ENCODE peak calls at places on chromosomes 16 and 17, in six cellular contexts. M is ovary, S is NB4, G is GM12891, L is H1, J is transverse colon. T is an unnamed sample.

GRCh38 chr17:7886227-7887037 is 2.2 kb upstream of the CHD3 start:
- DNase-seq in G (no peak), M (peak), J (peak), L (peak), S (peak), T (peak)

GRCh38 chr16:64687796-64688195 is 434.1 kb downstream of the CDH11 start:
- DNase-seq in J (no peak), L (no peak), S (no peak), G (no peak), M (no peak), T (no peak)

GRCh38 chr16:17329412-17329811 is 141.3 kb downstream of the XYLT1 start:
- DNase-seq in L (no peak), J (no peak), G (no peak), M (no peak), S (no peak), T (no peak)

GRCh38 chr17:57403241-57403640 is 146.9 kb downstream of the MSI2 start:
- DNase-seq in G (no peak), M (no peak), J (no peak), L (no peak), S (no peak), T (no peak)

GRCh38 chr16:8572919-8573724 is 17.2 kb downstream of the TMEM114 start:
- DNase-seq in G (no peak), J (no peak), S (peak), M (no peak), L (peak), T (peak)

GRCh38 chr16:47304563-47304962 is 156.3 kb downstream of the ITFG1 start:
- DNase-seq in M (no peak), S (no peak), L (no peak), G (no peak), J (no peak), T (no peak)

GRCh38 chr17:80445152-80446110 is 30.5 kb downstream of the ENDOV start:
- DNase-seq in M (no peak), G (no peak), L (no peak), J (no peak), S (peak), T (no peak)

GRCh38 chr16:80105160-80105559 is 435.6 kb upstream of the DYNLRB2 start:
- DNase-seq in L (no peak), G (no peak), M (no peak), S (no peak), J (no peak), T (no peak)

GRCh38 chr17:39812466-39812865 is 51.6 kb downstream of the IKZF3 start:
- DNase-seq in J (no peak), G (no peak), S (no peak), L (no peak), M (no peak), T (no peak)

GRCh38 chr16:57147381-57148191 is 38.3 kb downstream of the PSME3IP1 start:
- DNase-seq in J (no peak), M (no peak), S (peak), L (no peak), G (no peak), T (no peak)

GRCh38 chr17:59115474-59115873 is 8.8 kb upstream of the TRIM37 start:
- DNase-seq in G (no peak), J (no peak), M (no peak), S (no peak), L (no peak), T (no peak)

GRCh38 chr17:65750678-65751077 is 189.2 kb upstream of the AXIN2 start:
- DNase-seq in M (peak), J (peak), L (no peak), G (no peak), S (no peak), T (peak)

GRCh38 chr17:75105269-75106080 is 4.3 kb upstream of the ARMC7 start:
- DNase-seq in M (no peak), S (peak), G (peak), L (peak), J (peak), T (peak)

GRCh38 chr16:70805787-70806186 is 4.8 kb upstream of the VAC14 start:
- DNase-seq in G (no peak), S (no peak), J (no peak), L (no peak), M (no peak), T (peak)

GRCh38 chr17:64081802-64082799 is 47.8 kb downstream of the ERN1 start:
- DNase-seq in G (no peak), M (no peak), S (peak), L (no peak), J (peak), T (peak)

GRCh38 chr17:5516060-5516792 is 29.9 kb downstream of the MIS12 start:
- DNase-seq in J (no peak), M (no peak), L (no peak), S (peak), G (no peak), T (peak)

GRCh38 chr16:54974391-54974790 is 43.7 kb downstream of the IRX5 start:
- DNase-seq in L (no peak), M (no peak), J (no peak), S (no peak), G (no peak), T (no peak)

GRCh38 chr16:47983999-47984580 is 171.7 kb downstream of the ABCC12 start:
- DNase-seq in J (no peak), G (no peak), L (no peak), S (no peak), M (no peak), T (no peak)

GRCh38 chr16:50368410-50369132 is at the start of gene BRD7:
- DNase-seq in J (peak), M (peak), S (peak), L (peak), G (peak), T (peak)

GRCh38 chr17:77328823-77329740 is 188.3 kb downstream of the SEC14L1 start:
- DNase-seq in S (no peak), G (no peak), M (no peak), J (peak), L (no peak), T (no peak)

GRCh38 chr16:81266680-81267095 is 28.2 kb downstream of the BCO1 start:
- DNase-seq in S (peak), M (no peak), L (no peak), G (no peak), J (peak), T (peak)

GRCh38 chr16:85914423-85914794 is 15.4 kb downstream of the IRF8 start:
- DNase-seq in G (no peak), J (no peak), L (no peak), M (no peak), S (no peak), T (no peak)

GRCh38 chr16:85913688-85914422 is 14.9 kb downstream of the IRF8 start:
- DNase-seq in J (no peak), L (no peak), G (no peak), S (peak), M (no peak), T (no peak)

GRCh38 chr16:85911531-85911930 is 12.6 kb downstream of the IRF8 start:
- DNase-seq in J (no peak), S (no peak), L (no peak), M (no peak), G (no peak), T (no peak)

GRCh38 chr16:85912271-85912974 is 13.5 kb downstream of the IRF8 start:
- DNase-seq in M (peak), G (no peak), J (peak), S (peak), L (no peak), T (no peak)

GRCh38 chr16:85913141-85913601 is 14.2 kb downstream of the IRF8 start:
- DNase-seq in G (no peak), S (no peak), J (no peak), M (no peak), L (no peak), T (no peak)
- TF ChIP-seq POLR2A in G (no peak), S (no peak), J (no peak), M (no peak), L (no peak), T (no peak)

DNA sequence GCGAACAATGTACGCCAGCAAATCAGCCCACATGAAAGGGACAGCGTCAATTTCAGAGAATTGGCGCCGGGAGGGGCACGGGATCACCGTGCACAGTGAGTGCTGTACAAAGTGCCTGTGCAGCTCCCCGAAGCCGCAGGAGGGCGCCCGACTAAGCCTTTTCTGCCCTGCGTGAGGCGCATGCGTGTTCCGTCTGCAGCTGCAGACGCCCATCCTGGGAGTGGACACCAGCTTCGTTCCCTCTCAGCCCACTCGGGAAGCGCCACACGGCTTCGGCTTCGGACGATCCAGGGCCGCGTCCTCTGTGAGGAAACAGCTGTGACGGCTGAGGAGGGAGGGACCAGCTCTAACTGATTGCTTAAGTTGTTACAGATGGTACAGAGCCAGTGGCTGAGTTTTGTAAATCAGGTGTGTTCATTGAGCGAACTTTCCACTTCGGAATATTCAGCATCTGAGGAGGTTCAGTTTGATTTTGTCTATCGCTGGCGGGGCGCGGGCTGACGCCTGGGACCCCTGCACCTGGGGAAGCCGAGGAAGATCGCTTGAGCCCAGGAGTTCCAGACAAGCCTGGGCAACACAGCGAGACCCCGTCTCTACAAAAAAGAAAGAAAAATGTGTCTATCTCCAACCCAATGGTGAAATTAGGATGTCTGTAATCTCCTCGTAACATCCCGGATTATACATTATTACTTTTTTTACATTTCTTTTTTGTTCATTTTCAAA is 15.4 kb upstream of the ZNF287 start:
- DNase-seq in G (peak), M (peak), L (peak), S (peak), J (peak), T (peak)
- TF ChIP-seq POLR2A in G (no peak), M (no peak), L (no peak), S (no peak), J (no peak), T (peak)

DNA sequence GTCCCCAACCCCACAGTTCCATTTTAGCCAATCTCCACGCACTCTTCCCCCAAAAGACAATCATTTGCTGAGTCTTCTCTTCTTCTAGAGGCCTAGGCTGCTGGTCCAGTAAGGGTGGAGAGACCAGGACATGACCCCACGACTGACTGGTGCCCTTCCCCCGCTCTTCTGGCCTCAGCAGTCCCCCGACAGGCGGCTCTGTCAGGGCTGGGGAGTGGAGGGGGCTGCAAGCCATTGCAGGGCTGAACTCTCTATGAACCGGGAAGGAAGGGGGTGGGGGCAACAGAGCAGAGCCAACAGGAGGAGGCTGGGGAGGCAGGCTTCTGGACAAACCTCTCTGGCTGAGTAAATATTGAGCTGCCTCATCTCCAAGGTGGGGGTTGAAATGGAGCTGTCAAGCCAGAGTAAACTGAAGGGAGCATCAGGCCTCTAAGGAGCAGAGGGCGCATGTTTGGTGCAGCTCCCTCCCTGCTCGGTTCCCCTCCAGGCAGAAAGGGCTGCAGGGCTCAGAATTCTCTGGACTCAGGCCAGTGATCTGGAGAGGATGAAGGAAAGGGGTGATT is 8.7 kb downstream of the HOXB1 start:
- DNase-seq in L (no peak), J (no peak), M (no peak), G (no peak), S (no peak), T (no peak)
- TF ChIP-seq POLR2A in L (no peak), J (no peak), M (no peak), G (no peak), S (no peak), T (no peak)

DNA sequence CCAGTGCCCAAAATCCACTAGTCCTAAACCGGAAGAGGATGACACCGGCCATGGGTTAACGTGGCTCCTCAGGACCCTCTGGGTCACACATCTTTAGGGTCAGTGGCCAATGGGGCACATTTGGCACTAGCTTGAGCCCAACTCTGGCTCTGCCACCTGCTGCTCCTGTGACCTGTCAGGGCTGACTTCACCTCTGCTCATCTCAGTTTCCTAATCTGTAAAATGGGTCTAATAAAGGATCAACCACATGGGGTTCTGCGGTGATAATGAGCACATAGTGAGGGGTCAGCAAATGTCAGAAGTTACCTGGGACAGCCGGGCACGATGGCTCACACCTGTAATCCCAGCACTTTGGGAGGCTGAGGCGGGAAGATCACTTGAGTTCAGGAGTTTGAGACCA is 18.4 kb downstream of the QPRT start:
- DNase-seq in J (no peak), S (no peak), M (no peak), L (no peak), G (no peak), T (no peak)
- TF ChIP-seq POLR2A in J (no peak), S (no peak), M (no peak), L (no peak), G (no peak), T (no peak)

GRCh38 chr17:2008332-2009126 is 16.6 kb downstream of the RTN4RL1 start:
- DNase-seq in S (peak), G (no peak), J (peak), L (no peak), M (no peak), T (no peak)
- TF ChIP-seq POLR2A in S (no peak), G (no peak), J (no peak), L (no peak), M (no peak), T (no peak)

GRCh38 chr16:4249546-4249945 is 7.7 kb upstream of the SRL start:
- DNase-seq in L (no peak), J (no peak), S (no peak), G (no peak), M (no peak), T (no peak)

GRCh38 chr16:4257646-4258556 is 14.9 kb downstream of the TFAP4 start:
- DNase-seq in L (no peak), G (no peak), M (peak), J (no peak), S (no peak), T (no peak)

DNA sequence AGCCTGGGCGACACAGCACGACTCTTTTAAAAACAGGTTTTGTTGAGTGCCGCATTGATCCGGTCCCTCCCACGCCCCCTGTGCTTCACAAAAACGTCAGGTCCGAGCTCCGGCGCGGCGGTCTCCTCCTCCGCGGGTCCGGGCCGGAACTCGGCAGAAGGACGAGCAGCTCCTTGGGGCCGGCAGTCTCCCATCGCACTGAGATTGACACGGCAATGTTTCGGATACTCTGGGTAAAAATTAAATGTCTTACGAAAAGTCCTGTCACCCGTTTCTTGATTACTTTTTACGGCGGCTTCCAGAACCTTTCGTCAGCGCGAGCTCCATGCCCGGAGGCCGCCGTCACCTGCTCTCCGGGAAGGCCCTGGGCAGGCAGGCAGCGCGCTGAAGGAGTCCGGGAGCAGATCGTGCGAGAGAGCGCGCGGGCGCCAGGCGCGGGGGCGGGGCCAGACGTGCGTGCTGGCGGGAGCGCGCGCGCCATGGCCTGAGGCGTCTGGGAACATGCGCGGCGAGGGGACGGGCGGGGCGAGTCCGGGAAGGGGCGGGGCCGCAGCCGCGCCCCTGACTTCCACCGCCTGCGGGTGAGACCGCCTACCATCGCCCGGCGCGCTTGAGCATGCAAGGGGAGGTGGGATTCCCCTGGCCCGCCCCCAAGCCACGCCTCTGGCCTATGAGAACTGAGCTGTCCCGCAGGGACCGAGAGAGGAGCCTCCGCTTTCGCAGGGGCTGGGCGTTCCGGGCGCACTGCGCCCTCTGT is 11.7 kb upstream of the SRL start:
- DNase-seq in S (peak), J (peak), G (peak), L (peak), M (peak), T (peak)
- TF ChIP-seq POLR2A in S (peak), J (peak), G (peak), L (peak), M (peak), T (peak)

GRCh38 chr16:28915181-28915580 is 9.9 kb downstream of the RABEP2 start:
- DNase-seq in L (no peak), S (no peak), M (no peak), J (no peak), G (no peak), T (peak)

GRCh38 chr16:28910046-28911031 is 14.7 kb downstream of the RABEP2 start:
- DNase-seq in S (no peak), M (no peak), J (peak), L (no peak), G (no peak), T (peak)

GRCh38 chr16:28917095-28917494 is 7.9 kb downstream of the RABEP2 start:
- DNase-seq in G (no peak), M (no peak), J (no peak), L (no peak), S (no peak), T (no peak)

GRCh38 chr16:28912558-28912957 is 12.5 kb downstream of the RABEP2 start:
- DNase-seq in J (no peak), M (no peak), G (no peak), L (no peak), S (no peak), T (no peak)

GRCh38 chr16:28914325-28914724 is 10.7 kb downstream of the RABEP2 start:
- DNase-seq in G (no peak), J (no peak), L (no peak), M (no peak), S (no peak), T (no peak)
- TF ChIP-seq POLR2A in G (no peak), J (no peak), L (no peak), M (no peak), S (no peak), T (no peak)

GRCh38 chr17:34598161-34598776 is 18.9 kb downstream of the TMEM132E start:
- DNase-seq in J (no peak), G (no peak), L (peak), M (no peak), S (no peak), T (no peak)

GRCh38 chr17:34601431-34601830 is 22.0 kb downstream of the TMEM132E start:
- DNase-seq in J (no peak), L (no peak), G (no peak), S (no peak), M (no peak), T (no peak)

GRCh38 chr17:34596897-34597296 is 17.5 kb downstream of the TMEM132E start:
- DNase-seq in L (no peak), G (no peak), M (no peak), J (no peak), S (no peak), T (no peak)
- TF ChIP-seq POLR2A in L (no peak), G (no peak), M (no peak), J (no peak), S (no peak), T (no peak)

GRCh38 chr17:1275962-1276736 is 3.3 kb upstream of the TRARG1 start:
- DNase-seq in G (peak), J (peak), S (peak), M (peak), L (peak), T (peak)

GRCh38 chr17:1275205-1275961 is 4.1 kb upstream of the TRARG1 start:
- DNase-seq in M (no peak), G (no peak), J (no peak), S (no peak), L (no peak), T (no peak)

GRCh38 chr17:1273492-1274242 is 3.4 kb downstream of the BHLHA9 start:
- DNase-seq in G (no peak), S (no peak), M (no peak), L (no peak), J (no peak), T (no peak)

GRCh38 chr17:1272701-1273100 is 2.5 kb downstream of the BHLHA9 start:
- DNase-seq in G (no peak), J (no peak), L (no peak), S (no peak), M (no peak), T (no peak)

GRCh38 chr17:1274243-1274608 is 4.0 kb downstream of the BHLHA9 start:
- DNase-seq in S (no peak), G (no peak), M (no peak), J (no peak), L (no peak), T (no peak)
- TF ChIP-seq POLR2A in S (no peak), G (no peak), M (no peak), J (no peak), L (no peak), T (no peak)

T was measured in H54.